ENCODE peak calls at places on chromosome 13, in ten cellular contexts. One of them, this sample, is unnamed.

GRCh38 chr13:42894765-42895181 is 97.3 kb downstream of the EPSTI1 start:
- DNase-seq in EH: no peak
- DNase-seq in brain microvascular endothelial cell: peak; percentile 51
- DNase-seq in mesendoderm: no peak
- DNase-seq in stimulated activated CD8-positive, alpha-beta memory T cell treated with anti-CD3 and anti-CD28 coated beads, Interleukin-15, amount 100 ng/mL, for 4 hours: no peak
- DNase-seq in HuH-7.5: no peak
- DNase-seq in effector CD4-positive, alpha-beta T cell: no peak
- DNase-seq in AG04450: no peak
- DNase-seq in AML-193: no peak
- DNase-seq in iris pigment epithelial cell: peak; percentile 93
- DNase-seq in this sample: no peak

GRCh38 chr13:35621989-35622388 is 145.5 kb upstream of the MAB21L1 start:
- DNase-seq in AML-193: peak; percentile 46
- DNase-seq in HuH-7.5: no peak
- DNase-seq in EH: peak; percentile 64
- DNase-seq in mesendoderm: peak; percentile 83
- DNase-seq in brain microvascular endothelial cell: no peak
- DNase-seq in stimulated activated CD8-positive, alpha-beta memory T cell treated with anti-CD3 and anti-CD28 coated beads, Interleukin-15, amount 100 ng/mL, for 4 hours: no peak
- DNase-seq in AG04450: no peak
- DNase-seq in effector CD4-positive, alpha-beta T cell: no peak
- DNase-seq in iris pigment epithelial cell: peak; percentile 31
- DNase-seq in this sample: no peak

GRCh38 chr13:42417624-42418023 is 145.7 kb downstream of the AKAP11 start:
- DNase-seq in stimulated activated CD8-positive, alpha-beta memory T cell treated with anti-CD3 and anti-CD28 coated beads, Interleukin-15, amount 100 ng/mL, for 4 hours: no peak
- DNase-seq in mesendoderm: no peak
- DNase-seq in effector CD4-positive, alpha-beta T cell: no peak
- DNase-seq in HuH-7.5: no peak
- DNase-seq in AG04450: no peak
- DNase-seq in iris pigment epithelial cell: no peak
- DNase-seq in EH: no peak
- DNase-seq in brain microvascular endothelial cell: no peak
- DNase-seq in AML-193: no peak
- DNase-seq in this sample: no peak

GRCh38 chr13:30791354-30791921 is 56.1 kb downstream of the ALOX5AP start:
- DNase-seq in brain microvascular endothelial cell: no peak
- DNase-seq in stimulated activated CD8-positive, alpha-beta memory T cell treated with anti-CD3 and anti-CD28 coated beads, Interleukin-15, amount 100 ng/mL, for 4 hours: no peak
- DNase-seq in mesendoderm: no peak
- DNase-seq in AG04450: no peak
- DNase-seq in AML-193: no peak
- DNase-seq in iris pigment epithelial cell: peak; percentile 20
- DNase-seq in HuH-7.5: no peak
- DNase-seq in EH: peak; percentile 43
- DNase-seq in effector CD4-positive, alpha-beta T cell: no peak
- DNase-seq in this sample: no peak

GRCh38 chr13:114118086-114118762 is 14.2 kb downstream of the RASA3 start:
- DNase-seq in effector CD4-positive, alpha-beta T cell: no peak
- DNase-seq in stimulated activated CD8-positive, alpha-beta memory T cell treated with anti-CD3 and anti-CD28 coated beads, Interleukin-15, amount 100 ng/mL, for 4 hours: no peak
- DNase-seq in AG04450: no peak
- DNase-seq in mesendoderm: no peak
- DNase-seq in HuH-7.5: peak; percentile 73
- DNase-seq in iris pigment epithelial cell: no peak
- DNase-seq in brain microvascular endothelial cell: peak; percentile 29
- DNase-seq in AML-193: no peak
- DNase-seq in EH: peak; percentile 86
- DNase-seq in this sample: no peak

GRCh38 chr13:48629282-48629681 is 24.4 kb upstream of the CYSLTR2 start:
- DNase-seq in AML-193: no peak
- DNase-seq in EH: no peak
- DNase-seq in brain microvascular endothelial cell: no peak
- DNase-seq in mesendoderm: no peak
- DNase-seq in effector CD4-positive, alpha-beta T cell: no peak
- DNase-seq in AG04450: no peak
- DNase-seq in HuH-7.5: no peak
- DNase-seq in stimulated activated CD8-positive, alpha-beta memory T cell treated with anti-CD3 and anti-CD28 coated beads, Interleukin-15, amount 100 ng/mL, for 4 hours: no peak
- DNase-seq in iris pigment epithelial cell: no peak
- DNase-seq in this sample: no peak

GRCh38 chr13:74270018-74270417 is 135.8 kb upstream of the KLF12 start:
- DNase-seq in stimulated activated CD8-positive, alpha-beta memory T cell treated with anti-CD3 and anti-CD28 coated beads, Interleukin-15, amount 100 ng/mL, for 4 hours: no peak
- DNase-seq in HuH-7.5: no peak
- DNase-seq in iris pigment epithelial cell: no peak
- DNase-seq in EH: no peak
- DNase-seq in effector CD4-positive, alpha-beta T cell: no peak
- DNase-seq in mesendoderm: peak; percentile 55
- DNase-seq in AML-193: no peak
- DNase-seq in brain microvascular endothelial cell: no peak
- DNase-seq in AG04450: no peak
- DNase-seq in this sample: no peak

GRCh38 chr13:25494708-25495411 is 123.1 kb downstream of the ATP8A2 start:
- DNase-seq in effector CD4-positive, alpha-beta T cell: no peak
- DNase-seq in mesendoderm: no peak
- DNase-seq in EH: no peak
- DNase-seq in AG04450: no peak
- DNase-seq in AML-193: no peak
- DNase-seq in iris pigment epithelial cell: no peak
- DNase-seq in stimulated activated CD8-positive, alpha-beta memory T cell treated with anti-CD3 and anti-CD28 coated beads, Interleukin-15, amount 100 ng/mL, for 4 hours: no peak
- DNase-seq in brain microvascular endothelial cell: no peak
- DNase-seq in HuH-7.5: no peak
- DNase-seq in this sample: no peak

GRCh38 chr13:52955505-52955904 is 73.1 kb upstream of the OLFM4 start:
- DNase-seq in EH: no peak
- DNase-seq in mesendoderm: peak; percentile 73
- DNase-seq in effector CD4-positive, alpha-beta T cell: no peak
- DNase-seq in AML-193: no peak
- DNase-seq in stimulated activated CD8-positive, alpha-beta memory T cell treated with anti-CD3 and anti-CD28 coated beads, Interleukin-15, amount 100 ng/mL, for 4 hours: no peak
- DNase-seq in AG04450: no peak
- DNase-seq in HuH-7.5: no peak
- DNase-seq in iris pigment epithelial cell: no peak
- DNase-seq in brain microvascular endothelial cell: no peak
- DNase-seq in this sample: no peak

GRCh38 chr13:35768126-35768525 is 291.6 kb upstream of the MAB21L1 start:
- DNase-seq in mesendoderm: no peak
- DNase-seq in HuH-7.5: no peak
- DNase-seq in stimulated activated CD8-positive, alpha-beta memory T cell treated with anti-CD3 and anti-CD28 coated beads, Interleukin-15, amount 100 ng/mL, for 4 hours: no peak
- DNase-seq in AG04450: no peak
- DNase-seq in brain microvascular endothelial cell: no peak
- DNase-seq in effector CD4-positive, alpha-beta T cell: no peak
- DNase-seq in iris pigment epithelial cell: no peak
- DNase-seq in EH: no peak
- DNase-seq in AML-193: no peak
- DNase-seq in this sample: no peak

GRCh38 chr13:76764429-76764828 is 121.8 kb downstream of the KCTD12 start:
- DNase-seq in iris pigment epithelial cell: peak; percentile 54
- DNase-seq in effector CD4-positive, alpha-beta T cell: no peak
- DNase-seq in EH: peak; percentile 1
- DNase-seq in AML-193: peak; percentile 27
- DNase-seq in stimulated activated CD8-positive, alpha-beta memory T cell treated with anti-CD3 and anti-CD28 coated beads, Interleukin-15, amount 100 ng/mL, for 4 hours: no peak
- DNase-seq in mesendoderm: peak; percentile 18
- DNase-seq in AG04450: no peak
- DNase-seq in brain microvascular endothelial cell: peak; percentile 46
- DNase-seq in HuH-7.5: no peak
- DNase-seq in this sample: peak; percentile 69

This sample was measured in lung.